ENCODE peak calls at places on chromosome 16, in seven cellular contexts. I is stimulated activated CD8-positive, alpha-beta memory T cell treated with anti-CD3 and anti-CD28 coated beads, Interleukin-4, amount 100 ng/mL, for 48 hours; Z is iPS-NIHi11; T is RCC 7860; Y is NCI-H187; P is stimulated activated CD4-positive, alpha-beta T cell treated with anti-CD3 and anti-CD28 coated beads, Interleukin-4, amount 100 ng/mL, for 1 hour; D is lung. O is an unnamed sample.

GRCh38 chr16:77657016-77657415 is 65.3 kb upstream of the NUDT7 start:
- DNase-seq in P (no peak), Y (no peak), T (peak), D (no peak), I (no peak), Z (peak), O (peak)

GRCh38 chr16:2527784-2528100 is 3.5 kb downstream of the CEMP1 start:
- DNase-seq in P (no peak), D (no peak), T (no peak), I (no peak), Z (no peak), Y (no peak), O (no peak)

GRCh38 chr16:18841833-18842525 is 40.6 kb upstream of the ARL6IP1 start:
- DNase-seq in Z (no peak), Y (no peak), D (no peak), I (no peak), T (no peak), P (no peak), O (no peak)

GRCh38 chr16:67514382-67514828 is 14.2 kb upstream of the RIPOR1 start:
- DNase-seq in P (peak), D (peak), T (peak), Y (no peak), I (peak), Z (peak), O (peak)

GRCh38 chr16:17885659-17886200 is 415.0 kb upstream of the XYLT1 start:
- DNase-seq in D (no peak), Y (no peak), P (no peak), I (no peak), T (no peak), Z (peak), O (peak)

GRCh38 chr16:88387941-88388627 is 5.3 kb downstream of the ZNF469 start:
- DNase-seq in I (no peak), Z (peak), P (no peak), Y (no peak), T (peak), D (peak), O (no peak)

GRCh38 chr16:71426069-71426879 is 15.6 kb downstream of the TLE7 start:
- DNase-seq in D (no peak), Z (peak), I (peak), T (peak), P (peak), Y (no peak), O (peak)

GRCh38 chr16:66578596-66579531 is at the start of gene CMTM2:
- DNase-seq in Z (peak), Y (no peak), D (no peak), T (no peak), I (no peak), P (peak), O (no peak)

GRCh38 chr16:6096931-6097665 is 999.5 kb upstream of the EEF2KMT start:
- DNase-seq in Y (no peak), D (no peak), I (no peak), T (peak), P (no peak), Z (no peak), O (no peak)

O was measured in mesendoderm.